ENCODE peak calls at places on chromosomes 13 and 19, in four cellular contexts. A is IMR-90, M is osteoblast, E is H9. I is an unnamed sample.

GRCh38 chr13:95115525-95115924 is 185.7 kb downstream of the ABCC4 start:
- DNase-seq in A (no peak), M (peak; percentile 21), E (no peak), I (peak; percentile 40)

GRCh38 chr13:32790731-32791130 is 204.5 kb downstream of the PDS5B start:
- DNase-seq in E (no peak), M (no peak), A (no peak), I (no peak)

GRCh38 chr19:39156230-39156890 is 30.8 kb downstream of the PAK4 start:
- DNase-seq in E (no peak), M (peak; percentile 95), A (peak; percentile 29), I (peak; percentile 43)

GRCh38 chr19:3725640-3726310 is 17.6 kb downstream of the TJP3 start:
- DNase-seq in A (no peak), M (peak; percentile 66), E (peak; percentile 85), I (peak; percentile 40)

GRCh38 chr19:48819366-48819816 is 8.6 kb upstream of the BCAT2 start:
- DNase-seq in M (no peak), A (peak; percentile 79), E (no peak), I (peak; percentile 95)

GRCh38 chr13:31588923-31589322 is 150.4 kb upstream of the RXFP2 start:
- DNase-seq in A (no peak), M (no peak), E (no peak), I (no peak)

GRCh38 chr19:12567951-12568350 is 16.7 kb upstream of the ZNF564 start:
- DNase-seq in A (peak; percentile 16), E (no peak), M (no peak), I (no peak)

GRCh38 chr13:111282997-111283396 is 37.4 kb upstream of the TEX29 start:
- DNase-seq in E (no peak), M (no peak), A (no peak), I (no peak)

GRCh38 chr19:8900421-8900820 is 68.2 kb downstream of the MBD3L1 start:
- DNase-seq in E (no peak), A (no peak), M (no peak), I (no peak)

GRCh38 chr13:79119578-79120107 is 286.4 kb downstream of the RBM26 start:
- DNase-seq in M (no peak), E (no peak), A (no peak), I (no peak)

GRCh38 chr13:105030851-105031250 is 1504.6 kb downstream of the EFNB2 start:
- DNase-seq in M (no peak), E (no peak), A (no peak), I (no peak)

GRCh38 chr13:95624020-95624419 is 20.5 kb downstream of the DZIP1 start:
- DNase-seq in E (peak; percentile 36), A (peak; percentile 64), M (no peak), I (peak; percentile 15)

GRCh38 chr13:32471187-32471922 is 43.4 kb upstream of the N4BP2L1 start:
- DNase-seq in A (peak; percentile 67), E (no peak), M (no peak), I (no peak)

GRCh38 chr13:49806126-49806536 is 13.6 kb upstream of the KPNA3 start:
- DNase-seq in E (no peak), A (no peak), M (no peak), I (no peak)

GRCh38 chr13:20521388-20521787 is 4.3 kb downstream of the CRYL1 start:
- DNase-seq in M (no peak), A (no peak), E (no peak), I (no peak)

GRCh38 chr13:113410472-113411201 is 42.7 kb downstream of the ADPRHL1 start:
- DNase-seq in E (no peak), M (peak; percentile 98), A (peak; percentile 93), I (peak; percentile 95)

GRCh38 chr13:23763328-23763727 is 125.9 kb downstream of the MIPEP start:
- DNase-seq in M (no peak), E (no peak), A (no peak), I (no peak)

GRCh38 chr13:113786262-113786841 is 27.3 kb downstream of the TMEM255B start:
- DNase-seq in M (peak; percentile 94), A (peak; percentile 76), E (no peak), I (no peak)

GRCh38 chr13:28093871-28094270 is 6.5 kb downstream of the FLT3 start:
- DNase-seq in A (no peak), M (no peak), E (no peak), I (no peak)

GRCh38 chr13:51154029-51154555 is 43.0 kb upstream of the C13orf42 start:
- DNase-seq in M (no peak), A (peak; percentile 30), E (no peak), I (no peak)

GRCh38 chr13:30565658-30566057 is 52.1 kb upstream of the USPL1 start:
- DNase-seq in M (no peak), E (no peak), A (no peak), I (no peak)

DNA sequence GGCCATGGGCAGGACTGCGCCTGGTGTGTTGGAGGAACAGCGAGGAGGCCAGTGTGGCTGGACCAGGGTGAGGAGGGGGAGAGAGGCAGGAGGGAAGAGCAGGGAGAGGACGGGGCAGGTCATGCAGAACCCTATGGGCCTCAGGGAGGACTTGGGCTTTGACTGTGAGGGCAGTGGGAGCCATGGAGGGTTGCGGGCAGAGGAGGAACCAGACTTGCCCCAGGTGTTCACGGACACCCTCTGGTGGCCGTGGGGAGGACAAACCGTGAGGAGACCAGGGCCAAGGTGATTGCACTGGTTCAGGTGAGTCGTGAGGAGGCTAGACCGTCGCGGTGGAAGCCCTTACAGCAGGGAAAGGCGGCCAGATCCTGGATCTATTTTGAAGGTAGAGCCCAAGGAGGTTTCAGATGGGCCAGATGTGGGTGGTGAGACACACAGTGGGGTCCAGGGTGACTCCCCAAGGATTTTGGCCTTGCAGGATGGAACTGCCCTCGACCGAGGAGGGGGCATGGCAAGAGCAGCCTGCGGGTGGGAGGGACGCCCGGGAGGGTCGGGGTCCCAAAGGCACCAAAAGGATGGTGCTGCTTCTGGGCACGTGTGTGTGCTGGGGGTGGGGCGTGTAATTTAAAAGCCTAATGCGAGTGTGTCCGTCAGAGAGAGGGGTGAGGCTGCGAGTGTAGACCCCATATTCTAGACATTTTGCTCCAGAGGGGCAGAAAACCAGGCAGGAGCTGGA is 2.7 kb upstream of the REXO1 start:
- DNase-seq in M (no peak), E (peak; percentile 63), A (no peak), I (no peak)
- H3K4me1 ChIP-seq in M (peaks cover 22% of the 10 kb centered on the region), E (peaks cover 3% of the 10 kb centered on the region), A (peaks cover 27% of the 10 kb centered on the region), I (peaks cover 19% of the 10 kb centered on the region)

GRCh38 chr19:42497492-42498226 is 30.6 kb downstream of the CEACAM1 start:
- DNase-seq in M (no peak), E (no peak), A (no peak), I (no peak)

GRCh38 chr19:42495663-42496062 is 32.6 kb downstream of the CEACAM1 start:
- DNase-seq in E (no peak), A (no peak), M (no peak), I (no peak)

GRCh38 chr19:42496551-42497133 is 31.6 kb downstream of the CEACAM1 start:
- DNase-seq in E (no peak), A (no peak), M (no peak), I (no peak)

GRCh38 chr19:42501733-42502132 is 26.5 kb downstream of the CEACAM1 start:
- DNase-seq in E (no peak), M (no peak), A (no peak), I (no peak)

DNA sequence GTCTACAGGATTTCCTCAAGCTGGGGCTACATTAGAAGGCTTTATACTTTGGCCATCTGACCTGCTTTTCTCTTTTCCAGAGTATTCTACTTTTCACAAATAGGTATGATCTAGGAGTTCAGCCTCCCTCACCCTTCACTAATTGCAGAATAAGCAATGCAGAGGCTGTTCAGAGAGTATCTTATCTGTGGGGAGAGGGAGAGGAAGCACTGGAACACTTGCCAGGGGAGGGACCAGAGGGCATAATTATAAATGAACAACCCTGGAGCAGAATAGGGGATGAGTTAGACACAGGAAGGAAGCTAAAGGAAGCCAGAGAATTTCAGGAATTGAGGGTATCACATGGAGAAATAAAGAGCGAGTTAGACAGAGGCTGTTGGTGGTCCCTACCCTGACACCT is 29.9 kb downstream of the CEACAM1 start:
- DNase-seq in A (no peak), E (no peak), M (no peak), I (no peak)
- H2AFZ ChIP-seq in A (no peak overlapping the region), E (no peak overlapping the region), M (no peak overlapping the region), I (no peak overlapping the region)

GRCh38 chr13:26503826-26504594 is 53.5 kb upstream of the WASF3 start:
- DNase-seq in M (no peak), A (no peak), E (no peak), I (no peak)

GRCh38 chr13:26499209-26499601 is 58.3 kb upstream of the WASF3 start:
- DNase-seq in A (no peak), E (no peak), M (no peak), I (peak; percentile 46)

GRCh38 chr13:26500618-26501320 is 56.7 kb upstream of the WASF3 start:
- DNase-seq in M (no peak), A (no peak), E (no peak), I (no peak)

GRCh38 chr13:26498524-26499208 is 58.8 kb upstream of the WASF3 start:
- DNase-seq in E (no peak), A (peak; percentile 43), M (peak; percentile 56), I (no peak)

DNA sequence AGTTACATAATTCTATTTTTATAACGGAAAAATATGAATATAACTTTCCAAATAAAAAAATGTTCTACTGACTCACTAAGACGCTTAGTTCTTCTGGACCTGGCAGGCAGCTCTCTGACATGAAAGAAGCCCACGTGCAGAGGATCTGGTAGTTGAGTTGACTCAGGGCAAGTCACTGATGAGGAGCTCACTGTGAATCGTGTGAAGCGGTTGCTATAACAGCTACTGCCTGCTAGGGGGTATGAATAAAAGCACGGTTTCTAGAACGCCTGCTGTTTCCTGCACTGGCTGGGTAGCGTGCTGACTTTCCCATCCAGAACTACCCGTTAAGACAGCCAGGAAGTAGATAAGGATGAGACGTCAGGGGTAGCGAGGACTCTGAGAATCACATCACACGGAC is 54.7 kb upstream of the WASF3 start:
- DNase-seq in A (peak; percentile 96), M (peak; percentile 85), E (peak; percentile 43), I (no peak)
- TF ChIP-seq CTCF in A (peak; percentile 29), M (peak; percentile 18), E (peak; percentile 32), I (no peak)

DNA sequence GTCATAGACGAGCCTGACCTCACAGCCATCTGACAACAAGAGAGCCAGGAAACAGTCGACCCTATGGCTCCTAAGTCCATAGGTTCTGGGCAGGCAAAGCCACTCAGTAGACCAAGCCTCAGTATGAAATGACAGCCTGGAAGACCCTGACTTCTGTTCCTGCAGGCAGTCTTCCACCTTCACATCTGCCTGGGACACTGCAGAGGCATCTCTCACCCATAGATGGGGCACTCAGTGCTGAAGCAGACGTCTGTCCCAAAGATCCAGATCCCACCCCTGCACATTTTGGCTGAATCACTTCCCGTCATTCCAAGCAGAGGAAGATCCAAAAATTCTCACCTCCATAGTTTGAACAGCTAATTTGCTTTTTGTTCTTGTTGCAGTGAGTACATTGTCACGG is 139.3 kb upstream of the ZNF507 start:
- DNase-seq in A (no peak), M (no peak), E (no peak), I (no peak)
- H3K4me1 ChIP-seq in A (no peaks in the 10 kb centered on the region), M (no peaks in the 10 kb centered on the region), E (no peaks in the 10 kb centered on the region), I (no peaks in the 10 kb centered on the region)

DNA sequence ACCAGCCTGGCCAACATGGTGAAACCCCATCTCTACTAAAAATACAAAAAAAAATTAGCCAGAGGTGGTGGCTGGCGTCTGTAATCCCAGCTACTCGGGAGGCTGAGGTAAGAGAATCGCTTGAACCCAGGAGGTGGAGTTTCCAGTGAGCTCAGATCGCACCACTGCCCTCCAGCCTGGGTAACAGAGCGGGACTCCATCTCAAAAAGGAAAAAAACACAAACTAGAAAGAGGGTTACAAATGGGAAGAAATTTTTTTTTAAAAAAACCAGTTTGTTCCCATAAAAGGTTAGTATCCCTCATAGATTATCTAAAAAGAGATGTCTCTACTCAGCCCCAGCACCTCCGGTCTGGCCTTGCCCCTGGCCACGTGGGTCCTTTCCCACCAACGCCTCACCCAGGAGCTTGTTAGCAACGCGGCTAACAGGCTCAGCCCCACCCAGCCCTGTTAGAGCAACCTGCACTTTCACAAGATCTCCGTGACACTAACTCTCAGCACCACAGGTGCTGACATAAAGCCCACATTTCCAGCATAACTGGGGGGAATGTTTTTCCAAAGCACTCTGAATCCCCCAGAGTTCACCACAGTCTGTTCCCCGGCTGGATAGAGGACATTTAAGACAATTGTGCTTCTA is 4.3 kb downstream of the DMKN start:
- DNase-seq in E (peak; percentile 79), A (no peak), M (peak; percentile 86), I (peak; percentile 70)
- H2AFZ ChIP-seq in E (no peak overlapping the region), A (no peak overlapping the region), M (no peak overlapping the region), I (peak overlapping the region; percentile 86)

I was measured in PC-9.